ENCODE peak calls at places on chromosomes 16 and 17, in six cellular contexts. O, I, Y, Q, R and E are unnamed samples.

GRCh38 chr17:45338996-45339535 is 22.2 kb upstream of the MAP3K14 start:
- DNase-seq in O (no peak), I (no peak), Y (no peak), Q (no peak), R (no peak), E (no peak)

GRCh38 chr16:74862743-74863244 is 88.2 kb upstream of the FA2H start:
- DNase-seq in O (no peak), I (no peak), Y (no peak), Q (peak; percentile 7), R (peak; percentile 54), E (no peak)

GRCh38 chr16:78122774-78123315 is 23.4 kb downstream of the WWOX start:
- DNase-seq in O (peak; percentile 24), I (peak; percentile 36), Y (no peak), Q (peak; percentile 75), R (peak; percentile 79), E (peak; percentile 37)

GRCh38 chr17:61750656-61751055 is 112.7 kb downstream of the BRIP1 start:
- DNase-seq in O (no peak), I (peak; percentile 56), Y (no peak), Q (no peak), R (no peak), E (no peak)

GRCh38 chr16:80113876-80114574 is 426.8 kb upstream of the DYNLRB2 start:
- DNase-seq in O (peak; percentile 15), I (no peak), Y (no peak), Q (no peak), R (no peak), E (no peak)

GRCh38 chr17:1730345-1731193 is 6.1 kb downstream of the WDR81 start:
- DNase-seq in O (peak; percentile 66), I (no peak), Y (peak; percentile 89), Q (peak; percentile 81), R (peak; percentile 70), E (no peak)

GRCh38 chr16:71293921-71294320 is 4.7 kb upstream of the CMTR2 start:
- DNase-seq in O (no peak), I (no peak), Y (no peak), Q (no peak), R (no peak), E (no peak)

GRCh38 chr17:260944-261343 is 79.5 kb upstream of the DOC2B start:
- DNase-seq in O (no peak), I (no peak), Y (no peak), Q (no peak), R (no peak), E (no peak)

GRCh38 chr16:24855678-24856077 is 9.9 kb downstream of the SLC5A11 start:
- DNase-seq in O (no peak), I (no peak), Y (no peak), Q (peak; percentile 17), R (no peak), E (no peak)

GRCh38 chr16:86059253-86060171 is 160.6 kb downstream of the IRF8 start:
- DNase-seq in O (peak; percentile 42), I (no peak), Y (peak; percentile 77), Q (no peak), R (no peak), E (no peak)

GRCh38 chr17:50603340-50603739 is 31.3 kb upstream of the ABCC3 start:
- DNase-seq in O (no peak), I (no peak), Y (no peak), Q (no peak), R (peak; percentile 32), E (no peak)

DNA sequence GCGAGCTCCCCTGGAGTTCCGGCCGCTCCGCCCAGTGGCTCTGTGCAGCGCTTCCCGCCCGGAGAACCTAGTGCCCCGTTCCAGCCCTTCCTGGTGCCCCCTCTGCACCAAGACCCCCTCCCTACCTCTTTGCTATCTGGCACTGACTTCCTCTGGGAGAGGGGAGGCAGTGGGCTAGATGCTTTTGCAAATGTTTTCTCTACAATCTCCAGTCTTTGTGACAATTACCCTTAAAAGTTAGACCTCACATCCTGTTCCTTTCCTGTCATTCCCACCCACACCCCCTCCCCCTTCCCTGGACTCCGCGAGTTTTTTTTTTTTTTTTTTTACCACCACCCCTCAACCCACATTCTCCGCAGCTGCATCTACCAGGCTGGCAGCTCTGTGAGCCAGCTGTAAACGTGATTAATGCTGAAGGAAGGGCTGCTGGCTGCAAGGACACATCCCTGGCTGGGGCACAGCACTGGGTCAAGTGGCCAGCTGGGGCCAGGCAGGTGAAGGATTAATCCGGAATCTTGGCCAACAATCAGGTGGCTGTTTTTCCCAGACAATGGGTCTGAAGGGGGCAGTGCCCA is 101.5 kb downstream of the MGAT5B start:
- DNase-seq in O (peak; percentile 8), I (no peak), Y (no peak), Q (no peak), R (peak; percentile 36), E (no peak)
- H3K4me3 ChIP-seq in O (no peak overlapping the region), I (no peak overlapping the region), Y (peak overlapping the region; percentile 32), Q (no peak overlapping the region), R (peak overlapping the region; percentile 49), E (peak overlapping the region; percentile 59)

DNA sequence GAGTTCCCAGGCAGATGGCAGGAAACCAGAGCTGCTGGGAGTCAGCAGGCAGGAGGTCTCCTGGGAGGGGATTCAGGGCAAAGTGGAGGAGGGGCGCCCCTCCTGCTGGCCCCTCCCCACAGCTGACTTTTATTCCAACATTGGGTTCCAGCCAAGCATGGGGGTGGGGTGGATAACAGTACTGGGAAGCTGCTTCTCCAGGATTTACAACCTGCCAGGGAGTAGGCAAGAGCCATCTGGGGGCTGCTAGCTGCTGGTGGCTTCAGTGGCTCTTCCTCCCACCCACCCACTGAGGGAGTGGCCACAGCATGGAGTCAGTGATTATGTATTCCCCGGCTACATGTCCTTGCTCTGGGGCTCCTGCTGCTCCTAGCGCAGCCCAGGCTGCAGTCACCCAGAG is 36.8 kb downstream of the TMEM132E start:
- DNase-seq in O (no peak), I (no peak), Y (no peak), Q (no peak), R (peak; percentile 13), E (no peak)
- H3K27me3 ChIP-seq in O (no peaks in the 10 kb centered on the region), I (peaks cover 1% of the 10 kb centered on the region), Y (peaks cover 7% of the 10 kb centered on the region), Q (peaks cover 4% of the 10 kb centered on the region), R (peaks cover 6% of the 10 kb centered on the region), E (no peaks in the 10 kb centered on the region)

DNA sequence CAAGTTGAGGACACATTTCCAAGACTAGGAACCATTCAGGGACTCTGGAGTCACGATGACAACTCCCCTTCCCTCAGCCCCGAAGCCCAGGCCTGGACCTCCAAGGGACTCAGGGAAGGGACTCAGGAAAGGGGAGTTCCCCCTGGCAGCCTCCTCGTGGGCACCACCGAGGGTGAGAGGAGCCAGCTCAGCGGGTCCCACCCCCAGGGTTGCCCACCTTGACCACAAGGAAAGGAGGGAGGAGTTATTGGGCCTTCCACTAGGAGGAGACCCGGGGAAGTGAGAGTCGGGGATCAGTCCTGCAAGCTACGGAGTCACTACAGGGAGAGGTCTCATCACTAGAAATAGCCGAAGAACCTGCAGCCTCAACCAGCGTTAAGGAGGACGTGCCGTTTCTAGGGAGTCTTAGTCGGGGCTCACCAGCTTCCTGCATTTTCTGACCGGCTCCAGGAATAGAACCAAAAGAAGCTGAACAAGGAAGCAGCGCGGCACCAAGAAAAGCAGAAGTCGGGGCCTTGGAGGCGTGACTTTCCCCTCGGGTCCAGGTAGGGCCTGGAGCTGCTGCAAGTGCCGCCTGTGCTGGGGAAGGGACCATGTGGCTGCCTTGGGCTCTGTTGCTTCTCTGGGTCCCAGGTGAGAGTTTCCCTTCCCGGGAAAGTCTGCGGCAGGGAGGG is at the start of gene CD300A:
- DNase-seq in O (peak; percentile 63), I (peak; percentile 67), Y (peak; percentile 60), Q (no peak), R (no peak), E (no peak)
- H3K4me3 ChIP-seq in O (no peak within 1 kb of the TSS), I (peak within 1 kb of the TSS; percentile 91), Y (peak within 1 kb of the TSS; percentile 33), Q (no peak within 1 kb of the TSS), R (no peak within 1 kb of the TSS), E (peak within 1 kb of the TSS; percentile 66)

DNA sequence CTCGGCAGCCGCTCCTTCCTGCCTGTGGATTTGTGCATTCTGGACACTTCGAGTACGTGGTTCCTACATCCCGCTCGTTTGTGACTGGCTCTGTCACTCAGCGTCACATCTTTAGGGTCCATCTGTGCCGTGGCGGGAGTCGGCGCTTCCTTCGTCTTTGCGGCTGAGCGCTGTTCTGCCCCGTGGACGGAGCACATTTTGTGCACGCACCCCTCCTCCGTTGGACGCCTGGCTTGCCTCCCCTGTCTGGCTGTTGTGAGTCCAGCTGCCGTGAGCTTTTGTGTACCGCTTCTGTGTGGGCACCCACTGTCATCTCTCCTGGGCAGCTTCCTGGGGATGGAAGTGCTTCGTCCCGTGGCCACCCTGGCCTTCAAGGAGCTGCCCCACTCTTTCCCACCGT is 6.4 kb downstream of the ZNF469 start:
- DNase-seq in O (no peak), I (no peak), Y (no peak), Q (no peak), R (no peak), E (no peak)
- H3K27me3 ChIP-seq in O (no peaks in the 10 kb centered on the region), I (no peaks in the 10 kb centered on the region), Y (peaks cover 4% of the 10 kb centered on the region), Q (no peaks in the 10 kb centered on the region), R (no peaks in the 10 kb centered on the region), E (no peaks in the 10 kb centered on the region)

GRCh38 chr16:11297492-11298142 is 16.5 kb upstream of the PRM1 start:
- DNase-seq in O (peak; percentile 90), I (peak; percentile 88), Y (peak; percentile 78), Q (peak; percentile 84), R (peak; percentile 62), E (peak; percentile 65)

GRCh38 chr16:11298143-11298900 is 17.2 kb upstream of the PRM1 start:
- DNase-seq in O (no peak), I (no peak), Y (no peak), Q (no peak), R (no peak), E (no peak)

GRCh38 chr16:11300560-11300892 is 19.4 kb upstream of the PRM1 start:
- DNase-seq in O (no peak), I (no peak), Y (no peak), Q (no peak), R (no peak), E (no peak)

GRCh38 chr16:11301645-11302513 is 20.7 kb upstream of the PRM1 start:
- DNase-seq in O (no peak), I (no peak), Y (no peak), Q (no peak), R (no peak), E (no peak)

GRCh38 chr16:11299865-11300559 is 18.9 kb upstream of the PRM1 start:
- DNase-seq in O (no peak), I (no peak), Y (no peak), Q (no peak), R (no peak), E (no peak)
- H3K4me3 ChIP-seq in O (no peak overlapping the region), I (no peak overlapping the region), Y (no peak overlapping the region), Q (no peak overlapping the region), R (no peak overlapping the region), E (no peak overlapping the region)

GRCh38 chr17:48150602-48151001 is 43.0 kb downstream of the SNX11 start:
- DNase-seq in O (no peak), I (no peak), Y (no peak), Q (no peak), R (no peak), E (no peak)
- H3K27me3 ChIP-seq in O (no peaks in the 10 kb centered on the region), I (no peaks in the 10 kb centered on the region), Y (peaks cover 5% of the 10 kb centered on the region), Q (peaks cover 2% of the 10 kb centered on the region), R (peaks cover 4% of the 10 kb centered on the region), E (no peaks in the 10 kb centered on the region)